ENCODE peak calls at places on chromosomes 12 and 14, in five cellular contexts. One of them, this sample, is unnamed.

GRCh38 chr12:52020539-52021336 is 14.0 kb downstream of the TAMALIN start:
- DNase-seq in choroid plexus epithelial cell: peak; percentile 62
- DNase-seq in cardiac muscle cell: peak; percentile 74
- DNase-seq in ovary: no peak
- DNase-seq in transverse colon: peak; percentile 61
- DNase-seq in this sample: peak; percentile 64

GRCh38 chr12:112344220-112344619 is 38.0 kb downstream of the HECTD4 start:
- DNase-seq in ovary: no peak
- DNase-seq in transverse colon: no peak
- DNase-seq in choroid plexus epithelial cell: no peak
- DNase-seq in cardiac muscle cell: no peak
- DNase-seq in this sample: no peak

GRCh38 chr12:9740109-9740750 is 7.3 kb upstream of the CLECL1 start:
- DNase-seq in ovary: no peak
- DNase-seq in cardiac muscle cell: no peak
- DNase-seq in choroid plexus epithelial cell: no peak
- DNase-seq in transverse colon: peak; percentile 24
- DNase-seq in this sample: no peak

GRCh38 chr12:8746046-8746445 is 48.3 kb downstream of the RIMKLB start:
- DNase-seq in choroid plexus epithelial cell: no peak
- DNase-seq in ovary: no peak
- DNase-seq in transverse colon: no peak
- DNase-seq in cardiac muscle cell: no peak
- DNase-seq in this sample: no peak

GRCh38 chr12:52713960-52714886 is 10.9 kb upstream of the KRT77 start:
- DNase-seq in choroid plexus epithelial cell: no peak
- DNase-seq in ovary: no peak
- DNase-seq in transverse colon: no peak
- DNase-seq in cardiac muscle cell: no peak
- DNase-seq in this sample: peak; percentile 27

GRCh38 chr12:116266631-116267349 is 10.7 kb downstream of the MED13L start:
- DNase-seq in choroid plexus epithelial cell: peak; percentile 40
- DNase-seq in cardiac muscle cell: no peak
- DNase-seq in ovary: no peak
- DNase-seq in transverse colon: no peak
- DNase-seq in this sample: no peak

GRCh38 chr12:120199595-120200306 is 1.2 kb downstream of the RPLP0 start:
- DNase-seq in choroid plexus epithelial cell: peak; percentile 96
- DNase-seq in ovary: peak; percentile 68
- DNase-seq in cardiac muscle cell: peak; percentile 95
- DNase-seq in transverse colon: no peak
- DNase-seq in this sample: no peak

GRCh38 chr12:24937553-24938244 is 11.2 kb downstream of the BCAT1 start:
- DNase-seq in choroid plexus epithelial cell: no peak
- DNase-seq in ovary: no peak
- DNase-seq in transverse colon: no peak
- DNase-seq in cardiac muscle cell: no peak
- DNase-seq in this sample: no peak

GRCh38 chr14:104632781-104633180 is 28.2 kb upstream of the TMEM179 start:
- DNase-seq in choroid plexus epithelial cell: no peak
- DNase-seq in ovary: no peak
- DNase-seq in cardiac muscle cell: no peak
- DNase-seq in transverse colon: no peak
- DNase-seq in this sample: no peak

GRCh38 chr12:44788731-44789130 is 87.4 kb downstream of the NELL2 start:
- DNase-seq in choroid plexus epithelial cell: no peak
- DNase-seq in ovary: no peak
- DNase-seq in transverse colon: no peak
- DNase-seq in cardiac muscle cell: no peak
- DNase-seq in this sample: no peak

GRCh38 chr14:58455593-58456265 is 28.2 kb downstream of the KIAA0586 start:
- DNase-seq in ovary: no peak
- DNase-seq in cardiac muscle cell: no peak
- DNase-seq in transverse colon: no peak
- DNase-seq in choroid plexus epithelial cell: no peak
- DNase-seq in this sample: no peak

GRCh38 chr12:132154341-132154761 is 10.1 kb downstream of the NOC4L start:
- DNase-seq in transverse colon: no peak
- DNase-seq in ovary: no peak
- DNase-seq in choroid plexus epithelial cell: no peak
- DNase-seq in cardiac muscle cell: no peak
- DNase-seq in this sample: no peak

GRCh38 chr12:14135996-14136395 is 154.6 kb upstream of the GRIN2B start:
- DNase-seq in transverse colon: no peak
- DNase-seq in choroid plexus epithelial cell: no peak
- DNase-seq in cardiac muscle cell: no peak
- DNase-seq in ovary: no peak
- DNase-seq in this sample: no peak

DNA sequence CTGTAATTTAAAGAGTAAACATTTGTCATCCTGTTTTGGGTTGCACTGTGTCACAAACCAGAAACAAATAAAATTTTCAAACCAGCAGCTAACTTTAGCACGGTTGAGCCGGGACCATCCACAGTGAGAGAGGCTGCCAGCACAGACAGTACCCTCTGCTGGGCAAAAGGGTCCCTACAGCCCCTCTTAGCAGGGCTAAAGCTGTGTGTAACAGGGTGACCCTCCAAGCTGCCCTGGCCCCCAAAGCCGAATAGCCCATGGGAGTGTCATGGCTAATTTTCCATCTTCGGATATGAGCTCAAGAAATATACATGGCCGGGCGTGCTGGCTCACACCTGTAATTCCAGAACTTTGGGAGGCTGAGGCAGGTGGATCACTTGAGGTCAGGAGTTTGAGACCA is 157.1 kb upstream of the GRIN2B start:
- DNase-seq in cardiac muscle cell: no peak
- DNase-seq in ovary: no peak
- DNase-seq in choroid plexus epithelial cell: no peak
- DNase-seq in transverse colon: no peak
- DNase-seq in this sample: peak; percentile 41
- TF ChIP-seq CTCF in cardiac muscle cell: no peak
- TF ChIP-seq CTCF in ovary: no peak
- TF ChIP-seq CTCF in choroid plexus epithelial cell: no peak
- TF ChIP-seq CTCF in transverse colon: no peak
- TF ChIP-seq CTCF in this sample: peak; percentile 69

GRCh38 chr14:64953661-64954060 is 11.1 kb upstream of the GPX2 start:
- DNase-seq in ovary: no peak
- DNase-seq in transverse colon: no peak
- DNase-seq in choroid plexus epithelial cell: no peak
- DNase-seq in cardiac muscle cell: no peak
- DNase-seq in this sample: no peak

GRCh38 chr14:64951291-64951690 is 8.7 kb upstream of the GPX2 start:
- DNase-seq in choroid plexus epithelial cell: no peak
- DNase-seq in ovary: no peak
- DNase-seq in cardiac muscle cell: no peak
- DNase-seq in transverse colon: no peak
- DNase-seq in this sample: no peak

GRCh38 chr14:64951724-64952123 is 9.2 kb upstream of the GPX2 start:
- DNase-seq in ovary: no peak
- DNase-seq in transverse colon: no peak
- DNase-seq in cardiac muscle cell: no peak
- DNase-seq in choroid plexus epithelial cell: no peak
- DNase-seq in this sample: no peak

GRCh38 chr14:64953310-64953654 is 10.7 kb upstream of the GPX2 start:
- DNase-seq in transverse colon: no peak
- DNase-seq in choroid plexus epithelial cell: no peak
- DNase-seq in cardiac muscle cell: no peak
- DNase-seq in ovary: no peak
- DNase-seq in this sample: no peak

DNA sequence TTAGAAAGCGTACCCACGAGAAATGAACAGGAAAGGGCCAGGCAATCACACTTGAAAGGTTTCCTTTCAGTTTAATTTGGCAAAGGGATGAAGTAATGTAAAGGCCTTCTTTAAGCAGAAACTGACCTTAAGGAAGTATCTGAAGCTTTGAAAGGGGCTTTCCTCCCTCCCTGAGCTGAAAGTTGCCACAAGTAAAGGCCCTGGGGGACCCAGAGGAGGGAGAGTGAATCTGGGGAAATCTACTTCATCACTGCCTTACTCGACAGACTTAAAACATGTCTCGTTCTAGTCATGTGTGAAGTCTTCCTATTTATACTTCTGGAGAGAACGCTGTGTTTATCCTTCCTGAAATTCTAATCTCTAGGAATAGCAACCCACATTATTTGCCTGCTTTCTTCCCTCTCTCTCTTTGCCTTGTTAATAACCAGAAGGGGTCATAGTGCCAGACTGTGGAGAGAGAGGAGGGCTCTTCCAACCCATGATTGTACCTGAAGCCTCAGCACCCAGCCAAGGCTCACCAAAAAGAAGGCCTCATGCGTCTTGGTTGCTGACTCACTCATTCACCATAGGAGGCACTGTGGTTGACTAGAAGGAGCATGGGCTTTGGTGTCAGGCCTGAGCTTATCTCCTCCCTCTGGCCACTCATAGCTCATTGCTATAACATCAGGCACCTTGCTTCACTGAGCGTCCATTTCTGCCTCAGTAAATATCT is 10.2 kb upstream of the GPX2 start:
- DNase-seq in cardiac muscle cell: peak; percentile 9
- DNase-seq in transverse colon: no peak
- DNase-seq in choroid plexus epithelial cell: peak; percentile 61
- DNase-seq in ovary: no peak
- DNase-seq in this sample: no peak
- TF ChIP-seq CTCF in cardiac muscle cell: no peak
- TF ChIP-seq CTCF in transverse colon: no peak
- TF ChIP-seq CTCF in choroid plexus epithelial cell: peak; percentile 38
- TF ChIP-seq CTCF in ovary: no peak
- TF ChIP-seq CTCF in this sample: no peak

GRCh38 chr14:44392984-44393383 is 114.1 kb downstream of the FSCB start:
- DNase-seq in cardiac muscle cell: no peak
- DNase-seq in choroid plexus epithelial cell: no peak
- DNase-seq in ovary: no peak
- DNase-seq in transverse colon: no peak
- DNase-seq in this sample: no peak
- TF ChIP-seq CTCF in cardiac muscle cell: no peak
- TF ChIP-seq CTCF in choroid plexus epithelial cell: no peak
- TF ChIP-seq CTCF in ovary: no peak
- TF ChIP-seq CTCF in transverse colon: no peak
- TF ChIP-seq CTCF in this sample: no peak

DNA sequence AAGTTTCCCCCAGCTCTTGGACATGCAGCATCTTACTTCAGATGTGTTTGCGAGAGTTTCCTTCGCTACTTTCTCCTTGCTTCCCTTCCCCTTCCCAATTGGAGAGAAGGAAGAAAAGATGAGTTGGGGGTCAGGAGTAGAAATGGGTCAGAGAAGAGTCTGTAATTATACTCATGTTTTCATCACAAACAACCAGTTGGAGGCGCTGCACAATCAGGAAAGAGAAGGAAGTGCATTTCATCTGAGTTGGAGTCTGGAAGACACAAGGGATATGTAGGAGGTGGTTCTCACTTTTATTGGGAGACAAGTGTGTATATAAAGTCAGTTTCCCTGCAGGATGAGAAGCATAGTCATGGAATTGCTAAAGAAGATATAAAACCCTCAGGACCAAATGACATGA is 31.3 kb upstream of the VSX2 start:
- DNase-seq in transverse colon: no peak
- DNase-seq in ovary: no peak
- DNase-seq in choroid plexus epithelial cell: no peak
- DNase-seq in cardiac muscle cell: no peak
- DNase-seq in this sample: no peak
- TF ChIP-seq CTCF in transverse colon: no peak
- TF ChIP-seq CTCF in ovary: no peak
- TF ChIP-seq CTCF in choroid plexus epithelial cell: peak; percentile 15
- TF ChIP-seq CTCF in cardiac muscle cell: peak; percentile 3
- TF ChIP-seq CTCF in this sample: peak; percentile 41

GRCh38 chr14:94000986-94001385 is 3.9 kb downstream of the CCDC197 start:
- DNase-seq in cardiac muscle cell: no peak
- DNase-seq in transverse colon: no peak
- DNase-seq in ovary: no peak
- DNase-seq in choroid plexus epithelial cell: no peak
- DNase-seq in this sample: no peak

GRCh38 chr14:93998871-93999403 is 1.8 kb downstream of the CCDC197 start:
- DNase-seq in cardiac muscle cell: no peak
- DNase-seq in transverse colon: no peak
- DNase-seq in choroid plexus epithelial cell: no peak
- DNase-seq in ovary: no peak
- DNase-seq in this sample: no peak

GRCh38 chr14:93997933-93998870 is 1.1 kb downstream of the CCDC197 start:
- DNase-seq in ovary: no peak
- DNase-seq in transverse colon: no peak
- DNase-seq in choroid plexus epithelial cell: no peak
- DNase-seq in cardiac muscle cell: no peak
- DNase-seq in this sample: no peak

GRCh38 chr14:94000267-94000666 is 3.2 kb downstream of the CCDC197 start:
- DNase-seq in transverse colon: no peak
- DNase-seq in cardiac muscle cell: no peak
- DNase-seq in ovary: no peak
- DNase-seq in choroid plexus epithelial cell: no peak
- DNase-seq in this sample: no peak

DNA sequence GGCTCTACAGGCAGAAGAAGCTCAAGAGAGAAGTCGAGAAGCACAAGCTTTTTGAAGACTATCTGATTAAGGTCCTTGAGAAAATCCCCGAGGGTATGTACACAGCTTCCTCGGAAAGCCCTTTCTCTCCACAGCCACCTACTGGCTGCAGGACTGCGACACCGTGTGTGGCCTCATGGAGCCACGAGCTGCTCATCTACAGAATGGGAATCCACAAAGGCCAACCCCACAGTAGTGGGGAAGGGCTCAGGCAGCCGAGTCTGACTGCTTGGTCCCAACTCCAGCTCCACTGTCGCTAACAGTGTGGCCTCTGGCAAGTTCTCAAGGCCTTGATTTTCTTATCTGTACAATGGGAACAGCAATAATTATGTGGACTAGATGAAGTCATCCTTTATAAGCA is 2.5 kb downstream of the CCDC197 start:
- DNase-seq in cardiac muscle cell: no peak
- DNase-seq in choroid plexus epithelial cell: no peak
- DNase-seq in transverse colon: no peak
- DNase-seq in ovary: no peak
- DNase-seq in this sample: no peak
- TF ChIP-seq CTCF in cardiac muscle cell: no peak
- TF ChIP-seq CTCF in choroid plexus epithelial cell: no peak
- TF ChIP-seq CTCF in transverse colon: no peak
- TF ChIP-seq CTCF in ovary: no peak
- TF ChIP-seq CTCF in this sample: no peak

DNA sequence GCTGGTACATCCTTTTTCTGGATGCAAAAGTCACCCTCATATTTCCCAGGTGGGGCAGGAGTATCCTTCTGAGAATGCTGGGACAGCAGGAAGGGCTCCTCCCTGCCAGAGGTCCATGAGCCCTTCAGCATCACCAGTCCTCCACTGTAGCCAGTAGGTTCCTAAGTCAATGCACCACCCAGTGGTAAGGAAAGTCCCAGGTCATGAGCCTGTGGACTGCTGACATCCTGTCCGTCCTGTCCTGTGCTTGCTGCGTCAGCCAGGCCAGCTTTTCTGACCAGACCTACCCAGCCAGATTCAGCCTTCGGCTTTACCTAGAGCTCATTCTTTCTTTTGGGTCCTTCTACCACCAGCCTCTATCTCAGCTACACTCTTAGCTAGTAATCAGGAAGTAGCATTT is 23.0 kb upstream of the ACTN1 start:
- DNase-seq in ovary: peak; percentile 32
- DNase-seq in transverse colon: peak; percentile 27
- DNase-seq in choroid plexus epithelial cell: peak; percentile 52
- DNase-seq in cardiac muscle cell: no peak
- DNase-seq in this sample: no peak
- TF ChIP-seq CTCF in ovary: no peak
- TF ChIP-seq CTCF in transverse colon: peak; percentile 41
- TF ChIP-seq CTCF in choroid plexus epithelial cell: peak; percentile 39
- TF ChIP-seq CTCF in cardiac muscle cell: peak; percentile 13
- TF ChIP-seq CTCF in this sample: peak; percentile 16

This sample was measured in progenitor cell of endocrine pancreas.